ENCODE peak calls at places on chromosomes 6 and 20, in four cellular contexts. U is K562, R is HepG2, H is SK-N-SH. W is an unnamed sample.
A peak's percentile ranks its signal among the peaks of the same experiment; 100 is the strongest.

GRCh38 chr20:57199656-57200405 is 66.6 kb downstream of the BMP7 start:
- DNase-seq in U (no peak), R (no peak), H (no peak), W (no peak)

GRCh38 chr6:101114703-101115102 is 233.6 kb upstream of the ASCC3 start:
- DNase-seq in U (no peak), R (peak; percentile 10), H (peak; percentile 48), W (no peak)

GRCh38 chr6:11207199-11207968 is 25.1 kb downstream of the NEDD9 start:
- DNase-seq in U (no peak), R (peak; percentile 98), H (no peak), W (no peak)

GRCh38 chr6:41247882-41248707 is 19.9 kb downstream of the TREML4 start:
- DNase-seq in U (no peak), R (no peak), H (no peak), W (no peak)

GRCh38 chr6:82022614-82023102 is 224.9 kb downstream of the IBTK start:
- DNase-seq in U (no peak), R (peak; percentile 39), H (no peak), W (no peak)

GRCh38 chr20:62366370-62367135 is 559 bp downstream of the LAMA5 start:
- DNase-seq in U (peak; percentile 83), R (peak; percentile 61), H (peak; percentile 82), W (no peak)

GRCh38 chr20:62704341-62704948 is 4.2 kb upstream of the NTSR1 start:
- DNase-seq in U (no peak), R (peak; percentile 67), H (peak; percentile 85), W (no peak)

GRCh38 chr6:137705166-137706064 is 161.6 kb upstream of the TNFAIP3 start:
- DNase-seq in U (peak; percentile 77), R (peak; percentile 71), H (no peak), W (no peak)

GRCh38 chr20:31716818-31717477 is 5.7 kb downstream of the BCL2L1 start:
- DNase-seq in U (peak; percentile 50), R (no peak), H (no peak), W (no peak)

GRCh38 chr6:135624402-135625297 is 127.1 kb upstream of the AHI1 start:
- DNase-seq in U (no peak), R (no peak), H (no peak), W (no peak)

GRCh38 chr6:25417206-25417605 is 138.0 kb downstream of the CARMIL1 start:
- DNase-seq in U (no peak), R (no peak), H (no peak), W (no peak)

GRCh38 chr6:25136879-25137278 is 142.3 kb upstream of the CARMIL1 start:
- DNase-seq in U (no peak), R (no peak), H (no peak), W (no peak)

GRCh38 chr6:105364243-105364642 is 38.6 kb downstream of the PREP start:
- DNase-seq in U (no peak), R (no peak), H (peak; percentile 22), W (no peak)

GRCh38 chr6:69961251-69961650 is 94.9 kb downstream of the COL19A1 start:
- DNase-seq in U (no peak), R (no peak), H (no peak), W (no peak)

GRCh38 chr6:166725571-166725970 is 98.5 kb upstream of the RPS6KA2 start:
- DNase-seq in U (no peak), R (no peak), H (no peak), W (no peak)

GRCh38 chr6:36319436-36319762 is 17.3 kb downstream of the BNIP5 start:
- DNase-seq in U (no peak), R (no peak), H (no peak), W (no peak)

GRCh38 chr20:9407805-9408421 is 106.5 kb upstream of the LAMP5 start:
- DNase-seq in U (peak; percentile 39), R (peak; percentile 65), H (peak; percentile 57), W (peak; percentile 53)

GRCh38 chr6:159512571-159512970 is 180.5 kb downstream of the SOD2 start:
- DNase-seq in U (no peak), R (no peak), H (no peak), W (no peak)

GRCh38 chr6:166738778-166739654 is 112.0 kb upstream of the RPS6KA2 start:
- DNase-seq in U (no peak), R (no peak), H (no peak), W (no peak)

DNA sequence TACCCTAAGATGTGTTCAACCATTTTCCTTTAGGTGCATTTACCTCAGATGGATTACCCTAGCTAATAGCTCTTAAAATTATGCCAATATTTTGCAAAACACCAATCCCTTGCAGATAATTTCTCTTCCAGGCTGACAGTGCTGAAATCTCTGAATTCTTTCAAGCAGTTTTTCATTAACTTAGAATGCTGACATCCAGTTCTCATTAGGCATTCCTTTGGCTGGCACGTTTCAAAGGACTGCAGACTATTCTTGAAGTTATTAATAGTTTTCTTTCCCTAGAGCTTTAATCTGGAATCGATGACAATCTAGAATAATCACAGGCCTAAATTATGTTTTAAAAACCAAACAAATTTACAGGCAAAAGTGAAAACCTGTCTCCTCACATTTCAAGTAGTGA is 68.3 kb downstream of the SMLR1 start:
- DNase-seq in U (no peak), R (no peak), H (no peak), W (no peak)
- TF ChIP-seq TAF1 in U (no peak), R (no peak), H (no peak), W (no peak)

DNA sequence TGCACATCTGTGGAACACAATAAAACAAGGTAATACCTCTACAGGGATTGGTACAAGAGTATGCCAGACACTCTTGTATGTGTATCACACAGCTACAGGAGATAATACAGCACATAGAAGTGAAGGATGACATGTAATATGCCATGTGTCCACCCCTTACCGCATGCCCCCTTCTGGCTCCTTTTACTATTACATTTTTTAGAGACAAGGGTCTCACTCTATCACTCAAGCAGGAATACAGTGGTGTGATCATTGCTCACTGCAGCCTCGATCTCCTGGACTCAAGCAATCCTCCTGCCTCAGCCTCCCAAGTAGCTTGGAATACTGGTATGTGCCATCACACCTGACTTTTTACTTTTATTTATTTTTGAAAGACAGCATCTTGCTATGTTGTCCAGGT is 4.2 kb upstream of the NCR3 start:
- DNase-seq in U (peak; percentile 72), R (peak; percentile 61), H (peak; percentile 70), W (no peak)
- TF ChIP-seq TAF1 in U (no peak), R (no peak), H (no peak), W (no peak)

GRCh38 chr6:8481727-8482126 is 46.4 kb upstream of the SLC35B3 start:
- DNase-seq in U (peak; percentile 11), R (no peak), H (no peak), W (no peak)
- TF ChIP-seq TAF1 in U (no peak), R (no peak), H (no peak), W (no peak)

GRCh38 chr6:149855741-149856140 is 8.4 kb downstream of the LRP11 start:
- DNase-seq in U (no peak), R (no peak), H (no peak), W (no peak)
- TF ChIP-seq TAF1 in U (no peak), R (no peak), H (no peak), W (no peak)

GRCh38 chr6:110746680-110747079 is 68.6 kb downstream of the CDK19 start:
- DNase-seq in U (no peak), R (peak; percentile 93), H (no peak), W (no peak)
- TF ChIP-seq TAF1 in U (no peak), R (no peak), H (no peak), W (no peak)

GRCh38 chr20:38126146-38126912 is 38.7 kb downstream of the TGM2 start:
- DNase-seq in U (no peak), R (no peak), H (no peak), W (no peak)

GRCh38 chr20:38125157-38126056 is 39.7 kb downstream of the TGM2 start:
- DNase-seq in U (no peak), R (peak; percentile 90), H (no peak), W (no peak)

GRCh38 chr20:38120625-38120988 is 44.5 kb downstream of the TGM2 start:
- DNase-seq in U (no peak), R (no peak), H (no peak), W (no peak)

GRCh38 chr20:38121741-38122140 is 43.3 kb downstream of the TGM2 start:
- DNase-seq in U (no peak), R (no peak), H (no peak), W (no peak)

GRCh38 chr20:38123021-38123587 is 42.0 kb downstream of the TGM2 start:
- DNase-seq in U (peak; percentile 41), R (peak; percentile 78), H (no peak), W (no peak)
- TF ChIP-seq TAF1 in U (no peak), R (peak; percentile 25), H (no peak), W (no peak)

W was measured in GM12878.